ENCODE peak calls at places on chromosomes 2 and 18, in four cellular contexts. One of them, this sample, is unnamed.
A peak's percentile ranks its signal among the peaks of the same experiment; 100 is the strongest.

GRCh38 chr18:39951321-39951720 is 2003.7 kb upstream of the PIK3C3 start:
- DNase-seq in MM.1S: no peak
- DNase-seq in ovary: no peak
- DNase-seq in gastrocnemius medialis: no peak
- DNase-seq in this sample: no peak

GRCh38 chr2:239275037-239275685 is 125.7 kb downstream of the HDAC4 start:
- DNase-seq in MM.1S: no peak
- DNase-seq in ovary: peak; percentile 72
- DNase-seq in gastrocnemius medialis: peak; percentile 92
- DNase-seq in this sample: peak; percentile 96

GRCh38 chr2:188976545-188977268 is 2.5 kb downstream of the COL3A1 start:
- DNase-seq in MM.1S: no peak
- DNase-seq in ovary: no peak
- DNase-seq in gastrocnemius medialis: no peak
- DNase-seq in this sample: no peak

GRCh38 chr18:35982404-35983114 is 10.1 kb downstream of the RMP24 start:
- DNase-seq in MM.1S: no peak
- DNase-seq in ovary: no peak
- DNase-seq in gastrocnemius medialis: no peak
- DNase-seq in this sample: no peak

GRCh38 chr2:59561281-59561680 is 992.2 kb downstream of the BCL11A start:
- DNase-seq in MM.1S: no peak
- DNase-seq in ovary: no peak
- DNase-seq in gastrocnemius medialis: no peak
- DNase-seq in this sample: no peak

GRCh38 chr2:1636791-1637415 is 107.4 kb downstream of the PXDN start:
- DNase-seq in MM.1S: no peak
- DNase-seq in ovary: peak; percentile 18
- DNase-seq in gastrocnemius medialis: no peak
- DNase-seq in this sample: no peak

GRCh38 chr18:24056506-24056905 is 42.0 kb downstream of the TTC39C start:
- DNase-seq in MM.1S: no peak
- DNase-seq in ovary: no peak
- DNase-seq in gastrocnemius medialis: no peak
- DNase-seq in this sample: no peak

GRCh38 chr2:48845719-48846118 is 90.2 kb upstream of the LHCGR start:
- DNase-seq in MM.1S: no peak
- DNase-seq in ovary: no peak
- DNase-seq in gastrocnemius medialis: no peak
- DNase-seq in this sample: no peak

GRCh38 chr18:44911260-44911659 is 230.6 kb downstream of the SETBP1 start:
- DNase-seq in MM.1S: no peak
- DNase-seq in ovary: no peak
- DNase-seq in gastrocnemius medialis: no peak
- DNase-seq in this sample: no peak

GRCh38 chr18:80231151-80231550 is 16.2 kb downstream of the PARD6G start:
- DNase-seq in MM.1S: no peak
- DNase-seq in ovary: no peak
- DNase-seq in gastrocnemius medialis: no peak
- DNase-seq in this sample: no peak

GRCh38 chr2:220469201-220469600 is 841.8 kb downstream of the SLC4A3 start:
- DNase-seq in MM.1S: no peak
- DNase-seq in ovary: no peak
- DNase-seq in gastrocnemius medialis: no peak
- DNase-seq in this sample: no peak

GRCh38 chr2:3492951-3493609 is 26.3 kb downstream of the ADI1 start:
- DNase-seq in MM.1S: no peak
- DNase-seq in ovary: peak; percentile 82
- DNase-seq in gastrocnemius medialis: no peak
- DNase-seq in this sample: peak; percentile 62

GRCh38 chr2:66845307-66845706 is 410.4 kb downstream of the MEIS1 start:
- DNase-seq in MM.1S: no peak
- DNase-seq in ovary: no peak
- DNase-seq in gastrocnemius medialis: no peak
- DNase-seq in this sample: no peak

GRCh38 chr2:151665959-151666358 is 68.3 kb downstream of the NEB start:
- DNase-seq in MM.1S: no peak
- DNase-seq in ovary: no peak
- DNase-seq in gastrocnemius medialis: no peak
- DNase-seq in this sample: no peak

GRCh38 chr2:131047920-131048560 is 45.2 kb downstream of the FAM168B start:
- DNase-seq in MM.1S: no peak
- DNase-seq in ovary: no peak
- DNase-seq in gastrocnemius medialis: no peak
- DNase-seq in this sample: no peak

GRCh38 chr18:13159579-13159978 is 59.0 kb upstream of the LDLRAD4 start:
- DNase-seq in MM.1S: peak; percentile 75
- DNase-seq in ovary: no peak
- DNase-seq in gastrocnemius medialis: no peak
- DNase-seq in this sample: no peak

GRCh38 chr2:96151595-96152300 is 6.5 kb upstream of the DUSP2 start:
- DNase-seq in MM.1S: no peak
- DNase-seq in ovary: no peak
- DNase-seq in gastrocnemius medialis: no peak
- DNase-seq in this sample: no peak

GRCh38 chr18:434410-434809 is 66.1 kb downstream of the COLEC12 start:
- DNase-seq in MM.1S: no peak
- DNase-seq in ovary: no peak
- DNase-seq in gastrocnemius medialis: no peak
- DNase-seq in this sample: no peak

GRCh38 chr18:9898792-9899549 is 13.2 kb downstream of the TXNDC2 start:
- DNase-seq in MM.1S: no peak
- DNase-seq in ovary: no peak
- DNase-seq in gastrocnemius medialis: no peak
- DNase-seq in this sample: no peak

DNA sequence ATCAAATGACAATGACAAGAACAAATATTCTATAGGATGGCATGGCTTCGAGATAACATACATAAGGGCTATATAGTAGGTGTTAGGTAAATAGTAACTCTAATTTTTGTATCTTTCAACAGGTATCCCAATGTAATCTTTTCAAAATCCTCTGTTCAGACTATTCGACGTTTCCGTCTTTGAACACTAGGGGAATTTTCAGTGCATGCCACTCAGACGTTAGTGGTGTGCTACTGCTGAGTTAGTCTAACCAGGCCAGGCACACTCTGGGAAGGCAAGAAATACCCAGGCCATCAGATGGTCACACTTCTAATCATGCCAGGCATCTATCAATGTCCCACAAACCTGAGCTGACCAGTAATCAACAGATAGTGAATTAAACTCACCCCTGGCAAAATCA is 14.6 kb upstream of the CREG2 start:
- DNase-seq in MM.1S: no peak
- DNase-seq in ovary: no peak
- DNase-seq in gastrocnemius medialis: no peak
- DNase-seq in this sample: no peak
- TF ChIP-seq CTCF in MM.1S: no peak
- TF ChIP-seq CTCF in ovary: no peak
- TF ChIP-seq CTCF in gastrocnemius medialis: no peak
- TF ChIP-seq CTCF in this sample: no peak

DNA sequence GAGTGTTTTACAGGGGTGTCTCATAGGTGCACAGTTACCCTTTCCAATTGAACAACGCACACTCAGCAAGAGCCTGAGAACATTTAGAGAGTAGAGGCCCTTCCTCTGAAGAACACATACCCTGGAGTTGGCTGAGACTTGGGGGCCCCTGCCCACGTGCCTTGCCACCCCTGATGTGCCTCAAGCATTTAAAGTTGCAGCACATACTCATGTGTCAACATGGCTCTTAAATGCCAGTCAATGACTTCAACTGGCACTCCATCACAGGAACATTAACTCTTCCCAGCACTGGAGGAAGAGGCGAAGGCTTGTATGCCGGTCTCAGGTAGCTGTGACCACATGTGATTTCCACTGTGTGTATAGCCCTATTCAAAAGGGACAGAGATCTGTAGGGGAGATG is 57.4 kb downstream of the SPRED2 start:
- DNase-seq in MM.1S: no peak
- DNase-seq in ovary: no peak
- DNase-seq in gastrocnemius medialis: no peak
- DNase-seq in this sample: no peak
- H3K27ac ChIP-seq in MM.1S: peak overlapping the region; percentile 59
- H3K27ac ChIP-seq in ovary: no peak overlapping the region
- H3K27ac ChIP-seq in gastrocnemius medialis: no peak overlapping the region
- H3K27ac ChIP-seq in this sample: no peak overlapping the region

DNA sequence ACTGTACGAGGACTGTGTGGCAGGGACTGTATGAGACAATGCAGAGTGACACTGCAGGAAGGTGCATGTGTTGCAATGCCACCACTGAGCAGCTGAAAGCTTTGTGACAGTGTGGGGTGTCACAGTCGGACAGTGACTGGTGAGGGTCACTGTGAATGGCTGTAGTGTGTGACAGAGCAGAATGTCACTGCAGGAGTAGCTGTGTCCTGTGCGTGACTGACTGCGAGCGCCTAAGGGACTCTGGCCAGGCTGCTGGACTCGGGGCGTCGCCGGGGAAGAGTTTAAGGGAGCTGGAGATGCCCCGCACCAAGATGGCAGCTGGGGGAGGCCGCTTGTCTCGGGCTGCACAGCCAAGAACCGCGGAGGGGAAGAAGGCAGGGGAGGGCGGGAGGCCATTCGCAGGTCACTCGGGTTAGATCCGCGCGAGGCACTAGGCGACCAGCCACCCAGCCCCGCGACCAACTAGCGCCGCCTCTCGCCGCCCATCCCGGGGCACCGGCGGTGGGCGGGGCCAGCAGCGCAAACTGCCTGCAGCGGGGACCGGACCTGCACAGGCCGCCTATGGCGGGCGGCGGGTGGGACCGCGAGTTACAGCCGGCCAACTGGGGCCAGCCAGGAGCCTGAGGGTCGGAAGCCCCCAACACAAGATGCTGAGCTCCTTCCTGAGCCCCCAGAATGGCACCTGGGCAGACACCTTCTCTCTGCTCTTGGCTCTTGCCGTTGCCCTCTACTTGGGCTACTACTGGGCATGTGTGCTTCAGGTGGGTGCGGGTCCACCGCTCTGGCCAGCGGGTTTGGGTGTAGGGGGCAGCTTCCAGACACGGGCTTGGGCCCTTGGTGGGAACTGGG is at the start of gene ABHD1:
- DNase-seq in MM.1S: peak; percentile 60
- DNase-seq in ovary: peak; percentile 72
- DNase-seq in gastrocnemius medialis: peak; percentile 57
- DNase-seq in this sample: peak; percentile 81
- H3K4me3 ChIP-seq in MM.1S: peak within 1 kb of the TSS; percentile 67
- H3K4me3 ChIP-seq in ovary: peak within 1 kb of the TSS; percentile 54
- H3K4me3 ChIP-seq in gastrocnemius medialis: peak within 1 kb of the TSS; percentile 74
- H3K4me3 ChIP-seq in this sample: peak within 1 kb of the TSS; percentile 56

GRCh38 chr2:198137733-198138132 is 333.3 kb downstream of the PLCL1 start:
- DNase-seq in MM.1S: no peak
- DNase-seq in ovary: no peak
- DNase-seq in gastrocnemius medialis: no peak
- DNase-seq in this sample: no peak
- TF ChIP-seq CTCF in MM.1S: no peak
- TF ChIP-seq CTCF in ovary: no peak
- TF ChIP-seq CTCF in gastrocnemius medialis: no peak
- TF ChIP-seq CTCF in this sample: no peak

GRCh38 chr2:136327162-136327852 is 209.4 kb upstream of the CXCR4 start:
- DNase-seq in MM.1S: peak; percentile 96
- DNase-seq in ovary: no peak
- DNase-seq in gastrocnemius medialis: no peak
- DNase-seq in this sample: no peak
- H3K27ac ChIP-seq in MM.1S: no peak overlapping the region
- H3K27ac ChIP-seq in ovary: no peak overlapping the region
- H3K27ac ChIP-seq in gastrocnemius medialis: no peak overlapping the region
- H3K27ac ChIP-seq in this sample: no peak overlapping the region

This sample was measured in tibial artery.